ENCODE peak calls at places on chromosomes 13 and 19, in six cellular contexts. T is RWPE1; I is left ventricle myocardium inferior; F is CD8-positive, alpha-beta T cell; M is substantia nigra; E is small intestine. W is an unnamed sample.

GRCh38 chr13:21615427-21615826 is 11.5 kb upstream of the MICU2 start:
- DNase-seq in E (no peak), M (no peak), F (no peak), T (no peak), I (no peak), W (no peak)

GRCh38 chr13:65943711-65944110 is 1286.4 kb downstream of the PCDH9 start:
- DNase-seq in E (no peak), T (no peak), I (no peak), M (no peak), F (no peak), W (no peak)

GRCh38 chr19:16026756-16027155 is 49.5 kb upstream of the TPM4 start:
- DNase-seq in T (no peak), F (no peak), I (no peak), M (no peak), E (no peak), W (no peak)

GRCh38 chr13:39501711-39502324 is 101.2 kb downstream of the LHFPL6 start:
- DNase-seq in E (no peak), M (no peak), F (no peak), I (peak; percentile 54), T (no peak), W (no peak)

GRCh38 chr13:24038405-24038804 is 122.1 kb upstream of the SPATA13 start:
- DNase-seq in F (no peak), T (no peak), I (no peak), E (no peak), M (no peak), W (no peak)

GRCh38 chr13:96958286-96958891 is 35.9 kb downstream of the OXGR1 start:
- DNase-seq in M (no peak), E (peak; percentile 50), I (no peak), F (no peak), T (peak; percentile 11), W (no peak)

GRCh38 chr13:51148223-51148951 is 37.3 kb upstream of the C13orf42 start:
- DNase-seq in M (no peak), F (no peak), I (no peak), E (no peak), T (no peak), W (no peak)

GRCh38 chr13:110311721-110312668 is 4.9 kb downstream of the COL4A2 start:
- DNase-seq in I (no peak), E (no peak), M (no peak), T (no peak), F (no peak), W (no peak)

GRCh38 chr19:1004803-1005664 is 4.8 kb downstream of the GRIN3B start:
- DNase-seq in M (no peak), I (no peak), E (no peak), T (no peak), F (no peak), W (no peak)

GRCh38 chr13:52096062-52096461 is 32.8 kb downstream of the NEK5 start:
- DNase-seq in M (no peak), F (no peak), T (no peak), I (no peak), E (no peak), W (no peak)

GRCh38 chr19:6970478-6970877 is 50.8 kb downstream of the MBD3L2B start:
- DNase-seq in M (no peak), F (no peak), T (no peak), I (no peak), E (no peak), W (no peak)

GRCh38 chr19:49441210-49441959 is at the start of gene SLC17A7:
- DNase-seq in T (peak; percentile 52), E (no peak), I (peak; percentile 63), F (peak; percentile 50), M (no peak), W (no peak)
- H3K27ac ChIP-seq in T (peak within 1 kb of the TSS; percentile 84), E (no peak within 1 kb of the TSS), I (peak within 1 kb of the TSS; percentile 95), F (no peak within 1 kb of the TSS), M (no peak within 1 kb of the TSS), W (no peak within 1 kb of the TSS)

GRCh38 chr19:53878786-53879144 is 3.2 kb upstream of the PRKCG start:
- DNase-seq in F (no peak), I (no peak), E (no peak), M (no peak), T (no peak), W (no peak)
- H3K27ac ChIP-seq in F (no peak overlapping the region), I (no peak overlapping the region), E (peak overlapping the region; percentile 41), M (peak overlapping the region; percentile 61), T (peak overlapping the region; percentile 47), W (peak overlapping the region; percentile 26)

GRCh38 chr19:42132030-42132628 is at the start of gene POU2F2:
- DNase-seq in F (peak; percentile 94), E (peak; percentile 44), T (no peak), I (peak; percentile 39), M (peak; percentile 10), W (no peak)

GRCh38 chr19:42131149-42132029 is 857 bp downstream of the POU2F2 start:
- DNase-seq in T (no peak), F (no peak), M (no peak), I (no peak), E (no peak), W (no peak)

GRCh38 chr19:42126565-42126964 is 5.7 kb downstream of the POU2F2 start:
- DNase-seq in F (no peak), E (no peak), T (no peak), I (no peak), M (no peak), W (no peak)

GRCh38 chr19:42130254-42130573 is 2.0 kb downstream of the POU2F2 start:
- DNase-seq in E (peak; percentile 16), T (no peak), M (no peak), I (no peak), F (no peak), W (peak; percentile 52)

DNA sequence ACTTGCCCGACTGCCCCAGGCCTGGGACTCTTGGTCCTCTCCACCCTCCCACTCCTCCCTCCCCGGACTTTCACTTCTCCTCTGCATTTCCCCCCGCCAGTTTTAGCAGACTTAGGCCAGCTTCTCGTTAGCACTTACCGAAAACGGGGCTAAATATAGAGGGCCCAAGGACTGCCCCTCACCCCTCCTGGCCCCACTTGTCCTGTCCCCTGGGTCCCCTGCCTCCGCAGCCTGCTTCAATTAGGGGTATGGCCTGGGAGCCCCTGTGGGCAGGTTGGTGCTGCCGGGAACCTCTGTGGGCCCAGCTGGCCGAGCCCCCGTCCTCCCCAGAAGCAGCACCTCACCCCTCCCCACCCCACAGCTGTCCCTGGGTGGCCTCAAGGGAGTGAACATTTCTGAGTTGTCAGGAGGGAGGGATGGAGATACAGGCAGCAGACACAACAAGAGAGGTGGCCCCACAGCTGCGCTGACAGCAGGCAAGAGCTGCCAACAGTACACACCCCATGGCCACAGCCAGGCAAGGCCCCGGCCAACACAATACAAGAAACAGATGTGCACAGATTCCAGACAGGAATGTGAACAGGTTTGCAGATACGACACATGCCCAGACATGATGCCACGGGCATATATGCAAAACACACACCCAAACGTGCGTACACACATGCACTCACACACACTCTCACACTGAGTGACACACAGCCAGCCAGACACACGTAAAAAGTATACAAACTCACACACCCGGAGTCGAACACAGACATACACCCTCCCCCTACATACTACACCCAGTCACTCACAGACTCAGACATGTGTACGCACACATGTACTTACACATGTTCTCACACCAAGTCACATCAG is 2.6 kb downstream of the POU2F2 start:
- DNase-seq in F (no peak), E (no peak), M (no peak), I (peak; percentile 29), T (peak; percentile 59), W (peak; percentile 99)
- H3K27ac ChIP-seq in F (no peak overlapping the region), E (peak overlapping the region; percentile 1), M (peak overlapping the region; percentile 49), I (peak overlapping the region; percentile 33), T (peak overlapping the region; percentile 96), W (peak overlapping the region; percentile 78)

GRCh38 chr19:12868540-12869112 is 12.6 kb downstream of the DNASE2 start:
- DNase-seq in I (no peak), T (peak; percentile 68), E (no peak), F (no peak), M (no peak), W (no peak)

GRCh38 chr19:12866416-12867119 is 14.7 kb downstream of the DNASE2 start:
- DNase-seq in I (no peak), M (no peak), E (no peak), T (no peak), F (no peak), W (no peak)

GRCh38 chr19:12865746-12866415 is 15.4 kb downstream of the DNASE2 start:
- DNase-seq in M (no peak), T (no peak), F (no peak), I (no peak), E (no peak), W (no peak)

GRCh38 chr19:12864721-12865715 is 16.2 kb downstream of the DNASE2 start:
- DNase-seq in E (peak; percentile 46), M (no peak), T (no peak), I (no peak), F (no peak), W (no peak)

DNA sequence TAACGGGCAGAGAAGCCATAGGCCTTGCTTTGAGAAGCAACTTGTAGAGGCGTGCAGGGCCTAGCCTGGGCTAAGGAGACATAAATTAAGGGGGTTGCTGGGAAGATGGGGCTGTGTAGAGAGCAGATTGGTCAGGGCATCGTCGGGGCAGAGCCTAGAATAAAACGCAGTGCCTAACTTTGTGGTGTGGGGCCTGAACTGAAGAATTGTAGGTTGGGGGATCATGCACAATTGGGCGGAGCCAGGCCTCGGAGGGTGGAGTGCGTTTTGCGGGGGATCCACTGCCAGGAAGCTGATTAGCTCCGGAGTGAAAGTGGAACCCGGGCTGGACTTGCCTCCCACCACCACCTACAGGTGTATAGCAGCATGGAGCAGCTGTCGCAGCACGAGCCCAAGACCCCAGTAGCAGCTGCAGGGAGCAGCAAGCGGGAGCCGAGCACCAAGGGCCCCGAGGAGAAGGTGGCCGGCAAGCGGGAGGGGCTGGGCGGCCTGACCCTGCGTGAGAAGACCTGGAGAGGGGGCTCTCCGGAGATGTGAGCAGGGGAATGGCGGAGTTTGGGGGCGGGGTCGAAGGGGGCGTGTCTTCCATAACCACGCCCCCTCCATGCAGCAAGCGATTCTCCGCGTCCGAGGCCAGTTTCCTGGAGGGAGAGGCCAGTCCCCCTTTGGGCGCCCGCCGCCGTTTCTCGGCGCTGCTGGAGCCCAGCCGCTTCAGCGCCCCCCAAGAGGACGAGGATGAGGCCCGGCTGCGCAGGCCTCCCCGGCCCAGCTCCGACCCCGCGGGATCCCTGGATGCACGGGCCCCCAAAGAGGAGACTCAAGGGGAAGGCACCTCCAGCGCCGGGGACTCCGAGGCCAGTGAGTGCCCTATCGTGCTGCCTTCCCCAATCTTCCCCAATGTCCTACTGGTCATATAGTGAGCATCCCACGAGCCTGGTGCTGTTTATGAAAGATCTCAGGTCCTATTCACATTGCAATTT is 13.8 kb downstream of the DNASE2 start:
- DNase-seq in I (no peak), M (no peak), T (peak; percentile 62), F (peak; percentile 65), E (peak; percentile 40), W (no peak)
- H3K27ac ChIP-seq in I (no peak overlapping the region), M (no peak overlapping the region), T (peak overlapping the region; percentile 25), F (no peak overlapping the region), E (no peak overlapping the region), W (no peak overlapping the region)

GRCh38 chr13:77896977-77897376 is 21.7 kb downstream of the EDNRB start:
- DNase-seq in F (no peak), M (no peak), T (no peak), I (no peak), E (no peak), W (no peak)
- H3K27ac ChIP-seq in F (no peak overlapping the region), M (no peak overlapping the region), T (no peak overlapping the region), I (peak overlapping the region; percentile 87), E (peak overlapping the region; percentile 36), W (no peak overlapping the region)

DNA sequence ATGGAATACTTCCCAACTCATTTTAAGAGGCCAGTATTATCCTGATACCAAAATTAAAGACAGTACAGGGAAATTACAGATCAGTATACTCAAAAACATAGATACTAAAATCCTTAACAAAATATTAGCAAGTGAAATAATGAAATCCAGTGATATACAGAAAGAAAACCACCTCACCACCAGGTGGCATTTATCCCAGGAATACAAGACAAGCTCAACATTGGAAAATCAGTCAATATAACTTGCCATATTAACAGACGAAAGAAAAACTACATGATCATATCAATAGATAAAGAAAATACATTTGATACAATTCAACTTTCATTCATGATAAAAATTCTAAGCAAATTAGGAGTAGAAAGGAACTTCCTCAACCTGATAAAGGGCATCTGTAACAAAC is 6.7 kb upstream of the GNA15 start:
- DNase-seq in T (no peak), I (no peak), M (no peak), E (peak; percentile 41), F (no peak), W (no peak)
- H3K27ac ChIP-seq in T (peak overlapping the region; percentile 43), I (no peak overlapping the region), M (no peak overlapping the region), E (no peak overlapping the region), F (no peak overlapping the region), W (no peak overlapping the region)

W was measured in keratinocyte.